ENCODE peak calls at places on chromosomes 4 and X, in four cellular contexts. K is AG09319, E is adrenal gland, H is heart left ventricle. R is an unnamed sample.

GRCh38 chr4:38560340-38560739 is 103.7 kb upstream of the KLF3 start:
- DNase-seq in K (no peak), E (no peak), H (no peak), R (no peak)

GRCh38 chr4:61210186-61210939 is 10.2 kb downstream of the ADGRL3 start:
- DNase-seq in K (no peak), E (no peak), H (no peak), R (peak)

GRCh38 chr4:3413217-3413671 is 28.5 kb upstream of the HGFAC start:
- DNase-seq in K (no peak), E (no peak), H (peak), R (no peak)

GRCh38 chr4:169244210-169244609 is 26.5 kb downstream of the SH3RF1 start:
- DNase-seq in K (no peak), E (no peak), H (no peak), R (no peak)

GRCh38 chrX:108216862-108217571 is 125.4 kb downstream of the ATG4A start:
- DNase-seq in K (no peak), E (no peak), H (no peak), R (no peak)

GRCh38 chr4:11004818-11005217 is 320.2 kb upstream of the CLNK start:
- DNase-seq in K (no peak), E (no peak), H (no peak), R (no peak)

GRCh38 chr4:116016201-116016600 is 902.8 kb upstream of the NDST4 start:
- DNase-seq in K (no peak), E (no peak), H (peak), R (no peak)

GRCh38 chrX:47180346-47180745 is 13.3 kb upstream of the UBA1 start:
- DNase-seq in K (no peak), E (no peak), H (no peak), R (no peak)

GRCh38 chrX:150148749-150149672 is 210.7 kb upstream of the EOLA2 start:
- DNase-seq in K (no peak), E (no peak), H (no peak), R (no peak)

GRCh38 chr4:108931926-108932325 is 169.1 kb upstream of the ETNPPL start:
- DNase-seq in K (no peak), E (no peak), H (no peak), R (no peak)

GRCh38 chr4:41658106-41658505 is 90.4 kb downstream of the PHOX2B start:
- DNase-seq in K (no peak), E (no peak), H (no peak), R (no peak)

GRCh38 chrX:2188840-2189239 is 311.9 kb downstream of the DHRSX start:
- DNase-seq in K (no peak), E (no peak), H (no peak), R (no peak)

GRCh38 chr4:82833696-82834313 is 35.2 kb upstream of the SCD5 start:
- DNase-seq in K (peak), E (no peak), H (no peak), R (no peak)

GRCh38 chr4:41154814-41155177 is 59.5 kb downstream of the APBB2 start:
- DNase-seq in K (no peak), E (no peak), H (no peak), R (no peak)

GRCh38 chrX:71634366-71634765 is 16.1 kb upstream of the CXCR3 start:
- DNase-seq in K (no peak), E (no peak), H (no peak), R (no peak)

GRCh38 chrX:53244610-53245009 is 19.6 kb upstream of the KDM5C start:
- DNase-seq in K (no peak), E (no peak), H (no peak), R (no peak)

DNA sequence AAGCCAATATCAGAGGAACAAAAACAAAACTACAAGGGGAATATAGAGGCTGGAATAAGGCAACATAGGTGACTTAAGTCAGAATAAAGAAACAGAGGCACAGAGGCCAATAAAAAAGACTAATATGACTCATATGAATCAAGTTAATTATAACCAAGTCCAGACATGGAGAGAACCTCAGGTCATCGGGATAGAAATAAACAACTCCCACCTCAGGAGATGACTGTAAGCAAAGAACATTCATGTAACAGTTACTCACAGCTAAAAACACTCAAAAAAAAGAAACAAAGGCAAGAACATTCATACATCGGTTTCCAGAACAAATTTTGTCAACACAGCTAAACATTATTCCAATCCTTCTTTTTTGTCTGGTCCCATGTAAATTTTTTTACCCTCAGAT is 60.3 kb upstream of the RXFP1 start:
- DNase-seq in K (no peak), E (no peak), H (no peak), R (no peak)
- TF ChIP-seq CTCF in K (no peak), E (no peak), H (no peak), R (no peak)

GRCh38 chr4:34323549-34324325 is 1920.6 kb downstream of the ARAP2 start:
- DNase-seq in K (no peak), E (no peak), H (no peak), R (no peak)
- TF ChIP-seq CTCF in K (peak), E (no peak), H (no peak), R (no peak)

GRCh38 chrX:151723156-151723760 is 7.4 kb downstream of the FATE1 start:
- DNase-seq in K (no peak), E (no peak), H (no peak), R (no peak)

GRCh38 chrX:151725338-151725614 is 9.3 kb upstream of the CNGA2 start:
- DNase-seq in K (no peak), E (no peak), H (no peak), R (no peak)

GRCh38 chrX:151724563-151725337 is 8.9 kb downstream of the FATE1 start:
- DNase-seq in K (no peak), E (no peak), H (no peak), R (no peak)

GRCh38 chrX:151726751-151727150 is 7.8 kb upstream of the CNGA2 start:
- DNase-seq in K (no peak), E (no peak), H (no peak), R (no peak)

GRCh38 chrX:151722241-151722846 is 6.5 kb downstream of the FATE1 start:
- DNase-seq in K (peak), E (no peak), H (peak), R (peak)
- TF ChIP-seq CTCF in K (peak), E (no peak), H (no peak), R (peak)

GRCh38 chr4:87505862-87506261 is 23.3 kb downstream of the SPARCL1 start:
- DNase-seq in K (no peak), E (no peak), H (no peak), R (no peak)
- TF ChIP-seq CTCF in K (no peak), E (no peak), H (no peak), R (no peak)

DNA sequence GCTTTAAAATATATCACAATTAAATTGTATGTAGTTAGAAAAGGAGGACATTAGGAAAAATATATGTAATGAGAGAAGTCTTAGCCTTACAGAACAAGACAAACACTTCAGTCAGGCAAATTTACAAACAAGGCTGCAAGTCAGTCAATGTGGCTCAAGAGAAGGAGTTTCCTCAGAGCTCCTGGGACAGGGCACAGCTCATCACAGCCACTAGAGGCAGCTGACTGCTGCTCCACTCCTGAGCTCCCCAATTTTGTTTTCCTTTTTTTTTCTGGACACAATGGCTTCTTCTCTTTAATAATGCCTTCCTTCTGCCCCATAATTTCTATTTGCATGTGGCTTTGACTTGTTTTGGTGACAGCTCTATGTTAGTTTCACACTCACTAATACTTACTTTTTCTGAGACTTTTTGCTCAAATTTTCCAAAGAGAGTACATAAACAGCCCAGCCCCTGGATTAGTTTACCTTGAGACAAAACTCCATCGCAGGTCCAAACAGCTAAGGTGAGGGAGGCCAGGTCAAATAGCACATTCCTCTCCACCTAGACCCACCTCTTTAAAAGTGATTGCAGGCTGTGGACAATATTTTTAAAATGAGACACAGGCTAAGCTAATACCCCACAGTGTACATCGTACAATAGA is 850.4 kb upstream of the FRG1 start:
- DNase-seq in K (no peak), E (no peak), H (no peak), R (no peak)
- TF ChIP-seq CTCF in K (peak), E (peak), H (no peak), R (peak)

GRCh38 chr4:44725166-44725565 is 1.2 kb downstream of the GNPDA2 start:
- DNase-seq in K (no peak), E (no peak), H (no peak), R (no peak)

GRCh38 chr4:44727471-44727870 is 1.1 kb upstream of the GNPDA2 start:
- DNase-seq in K (no peak), E (no peak), H (no peak), R (no peak)

GRCh38 chr4:44722001-44722400 is 4.4 kb downstream of the GNPDA2 start:
- DNase-seq in K (no peak), E (no peak), H (no peak), R (no peak)

DNA sequence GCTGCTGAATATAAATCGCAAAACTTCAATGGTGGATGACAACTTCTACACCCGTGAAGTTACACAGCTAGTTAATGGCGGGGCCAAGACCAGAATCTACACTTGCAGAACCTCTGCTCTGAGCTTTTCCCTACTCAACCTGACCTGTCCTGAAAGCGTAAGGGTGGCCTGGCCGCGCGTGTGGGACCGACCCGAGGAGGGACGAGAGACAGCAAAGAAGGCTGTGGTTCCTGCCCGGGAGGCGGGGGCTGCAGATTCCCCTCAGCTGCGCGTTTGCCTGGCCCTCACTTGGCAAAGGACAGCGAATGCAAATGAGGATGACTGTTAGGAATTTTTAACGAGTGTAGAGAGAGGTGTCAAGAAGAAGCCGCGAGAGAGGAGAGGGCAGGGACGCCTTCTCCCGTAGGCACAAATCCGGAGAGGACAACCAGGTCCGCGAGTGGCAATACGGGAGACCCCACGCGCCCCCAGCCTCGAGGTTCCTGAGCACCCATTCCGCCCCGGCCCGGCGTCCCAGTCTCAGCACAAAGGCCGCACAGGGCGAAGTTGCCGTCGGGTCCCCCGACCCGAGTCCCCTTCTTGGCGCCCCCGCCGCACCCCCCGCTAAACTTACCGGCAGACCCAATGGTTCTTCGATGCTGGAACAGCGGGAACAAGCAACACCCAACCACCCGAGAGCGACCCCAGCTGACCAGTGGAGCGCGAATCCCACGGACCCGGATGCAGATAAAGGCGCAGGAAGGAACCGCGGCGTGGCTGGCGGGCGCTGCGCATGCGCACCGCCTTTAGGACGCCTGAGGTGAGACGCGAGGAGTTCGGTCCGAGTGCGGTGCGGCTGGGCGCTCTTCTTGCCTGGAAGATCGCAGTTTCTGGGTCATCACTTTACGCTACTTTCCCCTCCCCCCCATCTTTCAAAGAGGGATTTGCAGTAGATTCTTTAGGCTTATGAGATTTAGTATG is at the start of gene GNPDA2:
- DNase-seq in K (peak), E (peak), H (peak), R (peak)
- TF ChIP-seq CTCF in K (peak), E (no peak), H (peak), R (no peak)

GRCh38 chr4:66568001-66568400 is 897.7 kb upstream of the EPHA5 start:
- DNase-seq in K (no peak), E (no peak), H (no peak), R (no peak)

GRCh38 chr4:66571145-66571544 is 900.9 kb upstream of the EPHA5 start:
- DNase-seq in K (no peak), E (no peak), H (no peak), R (no peak)

GRCh38 chr4:66567551-66567950 is 897.3 kb upstream of the EPHA5 start:
- DNase-seq in K (no peak), E (no peak), H (no peak), R (no peak)

GRCh38 chr4:66568431-66568830 is 898.1 kb upstream of the EPHA5 start:
- DNase-seq in K (no peak), E (no peak), H (no peak), R (no peak)

GRCh38 chr4:66569228-66569627 is 898.9 kb upstream of the EPHA5 start:
- DNase-seq in K (no peak), E (no peak), H (no peak), R (no peak)
- TF ChIP-seq CTCF in K (no peak), E (no peak), H (no peak), R (no peak)

GRCh38 chr4:63556332-63556731 is 852.9 kb downstream of the TECRL start:
- DNase-seq in K (no peak), E (no peak), H (no peak), R (no peak)
- TF ChIP-seq CTCF in K (no peak), E (no peak), H (no peak), R (no peak)